ENCODE peak calls at places on chromosomes 16 and 17, in five cellular contexts. O, D, Q, A and V are unnamed samples.

GRCh38 chr16:55912022-55912421 is 36.8 kb upstream of the CES5A start:
- DNase-seq in D (no peak), A (no peak), Q (no peak), O (peak; percentile 20), V (peak; percentile 60)

GRCh38 chr17:51120357-51120738 is 320 bp downstream of the SPAG9 start:
- DNase-seq in Q (peak; percentile 64), A (no peak), O (peak; percentile 67), D (peak; percentile 81), V (no peak)

GRCh38 chr16:2331932-2332267 is 8.6 kb downstream of the ABCA3 start:
- DNase-seq in A (no peak), Q (no peak), O (no peak), D (no peak), V (no peak)

GRCh38 chr17:51419476-51419875 is 159.1 kb downstream of the UTP18 start:
- DNase-seq in A (no peak), D (no peak), O (peak; percentile 20), Q (no peak), V (no peak)

GRCh38 chr16:86866986-86867722 is 288.8 kb downstream of the FOXL1 start:
- DNase-seq in Q (no peak), O (no peak), A (no peak), D (peak; percentile 52), V (no peak)

GRCh38 chr16:68229431-68230175 is 6.3 kb downstream of the ESRP2 start:
- DNase-seq in D (peak; percentile 70), A (peak; percentile 56), Q (peak; percentile 28), O (peak; percentile 59), V (no peak)

GRCh38 chr16:4709481-4709880 is 16.1 kb downstream of the NUDT16L1 start:
- DNase-seq in Q (no peak), D (no peak), O (no peak), A (no peak), V (no peak)

GRCh38 chr16:17827313-17827712 is 356.6 kb upstream of the XYLT1 start:
- DNase-seq in Q (no peak), O (no peak), A (no peak), D (no peak), V (no peak)

GRCh38 chr16:50067290-50067853 is 1.6 kb downstream of the HEATR3 start:
- DNase-seq in A (peak; percentile 34), Q (no peak), D (no peak), O (no peak), V (no peak)

GRCh38 chr17:75555679-75556153 is 30.2 kb downstream of the LLGL2 start:
- DNase-seq in O (no peak), D (no peak), Q (no peak), A (no peak), V (no peak)

GRCh38 chr16:17555176-17555575 is 84.4 kb upstream of the XYLT1 start:
- DNase-seq in Q (no peak), A (no peak), D (no peak), O (no peak), V (no peak)

GRCh38 chr17:61660726-61661125 is 69.7 kb upstream of the NACA2 start:
- DNase-seq in Q (no peak), D (no peak), O (no peak), A (no peak), V (no peak)

GRCh38 chr17:57210224-57210553 is 46.1 kb upstream of the MSI2 start:
- DNase-seq in D (no peak), Q (no peak), O (no peak), A (no peak), V (no peak)

GRCh38 chr17:34503804-34504203 is 75.6 kb upstream of the TMEM132E start:
- DNase-seq in D (no peak), A (no peak), O (peak; percentile 16), Q (peak; percentile 35), V (peak; percentile 35)

GRCh38 chr16:84421081-84421937 is 53.0 kb downstream of the ATP2C2 start:
- DNase-seq in O (no peak), A (no peak), D (no peak), Q (no peak), V (no peak)

GRCh38 chr16:29820730-29821662 is 734 bp downstream of the MVP start:
- DNase-seq in A (peak; percentile 27), O (peak; percentile 80), D (no peak), Q (peak; percentile 87), V (no peak)

GRCh38 chr16:78925071-78925714 is 675.3 kb downstream of the MAF start:
- DNase-seq in D (no peak), Q (no peak), A (no peak), O (peak; percentile 13), V (peak; percentile 19)

GRCh38 chr16:69131167-69131748 is 1.1 kb downstream of the CHTF8 start:
- DNase-seq in D (no peak), Q (no peak), O (no peak), A (no peak), V (no peak)

GRCh38 chr17:79027274-79027924 is 3.4 kb downstream of the C1QTNF1 start:
- DNase-seq in D (peak; percentile 69), Q (no peak), O (peak; percentile 15), A (no peak), V (no peak)

GRCh38 chr17:74459622-74460021 is 6.8 kb upstream of the CD300A start:
- DNase-seq in O (no peak), A (no peak), Q (no peak), D (no peak), V (no peak)

GRCh38 chr17:78448356-78448993 is 70.0 kb downstream of the PGS1 start:
- DNase-seq in Q (no peak), A (no peak), D (no peak), O (no peak), V (no peak)

GRCh38 chr17:44623070-44623725 is 33.1 kb upstream of the MEIOC start:
- DNase-seq in A (no peak), D (peak; percentile 5), O (no peak), Q (no peak), V (no peak)

GRCh38 chr17:46874906-46875305 is 23.5 kb downstream of the WNT9B start:
- DNase-seq in D (no peak), O (no peak), A (no peak), Q (no peak), V (no peak)

GRCh38 chr16:18803569-18804462 is 2.5 kb upstream of the ARL6IP1 start:
- DNase-seq in A (no peak), D (no peak), Q (no peak), O (no peak), V (no peak)

GRCh38 chr17:76972046-76972641 is 103.9 kb downstream of the MGAT5B start:
- DNase-seq in Q (no peak), D (no peak), A (no peak), O (no peak), V (no peak)

GRCh38 chr16:84026601-84027000 is 16.0 kb downstream of the SLC38A8 start:
- DNase-seq in D (no peak), A (no peak), O (no peak), Q (no peak), V (no peak)

GRCh38 chr17:8417806-8418205 is 17.9 kb upstream of the NDEL1 start:
- DNase-seq in A (no peak), D (no peak), Q (no peak), O (no peak), V (no peak)

GRCh38 chr16:47965439-47965838 is 190.4 kb downstream of the ABCC12 start:
- DNase-seq in D (no peak), A (no peak), O (no peak), Q (no peak), V (no peak)

GRCh38 chr16:54342966-54343365 is 56.4 kb upstream of the IRX3 start:
- DNase-seq in A (no peak), Q (no peak), O (no peak), D (peak; percentile 22), V (no peak)

GRCh38 chr17:57356722-57357391 is 100.5 kb downstream of the MSI2 start:
- DNase-seq in Q (no peak), A (no peak), O (no peak), D (no peak), V (no peak)

GRCh38 chr16:49824600-49824999 is 31.3 kb downstream of the ZNF423 start:
- DNase-seq in Q (no peak), A (no peak), O (no peak), D (no peak), V (no peak)

GRCh38 chr16:1509307-1510221 is 16.4 kb downstream of the TELO2 start:
- DNase-seq in Q (no peak), D (no peak), O (no peak), A (no peak), V (peak; percentile 78)

GRCh38 chr16:30526137-30526822 is at the start of gene ZNF768:
- DNase-seq in A (peak; percentile 30), D (peak; percentile 79), Q (peak; percentile 49), O (peak; percentile 28), V (peak; percentile 39)

GRCh38 chr17:1008008-1008761 is 11.3 kb downstream of the TIMM22 start:
- DNase-seq in A (no peak), O (no peak), D (peak; percentile 74), Q (no peak), V (peak; percentile 62)
- H3K27ac ChIP-seq in A (no peak overlapping the region), O (no peak overlapping the region), D (peak overlapping the region; percentile 75), Q (no peak overlapping the region), V (peak overlapping the region; percentile 82)

GRCh38 chr17:54945671-54946070 is 22.8 kb downstream of the COX11 start:
- DNase-seq in A (no peak), O (no peak), D (no peak), Q (no peak), V (no peak)
- H3K27ac ChIP-seq in A (no peak overlapping the region), O (no peak overlapping the region), D (no peak overlapping the region), Q (no peak overlapping the region), V (no peak overlapping the region)

GRCh38 chr17:49180303-49180702 is 30.1 kb downstream of the GNGT2 start:
- DNase-seq in A (peak; percentile 60), D (peak; percentile 73), O (peak; percentile 58), Q (peak; percentile 48), V (peak; percentile 67)

GRCh38 chr17:49183341-49183740 is 27.0 kb downstream of the GNGT2 start:
- DNase-seq in Q (no peak), D (no peak), O (no peak), A (no peak), V (no peak)

GRCh38 chr17:49180998-49181635 is 29.3 kb downstream of the GNGT2 start:
- DNase-seq in O (no peak), A (no peak), D (no peak), Q (no peak), V (no peak)

GRCh38 chr17:49187301-49187700 is 23.1 kb downstream of the GNGT2 start:
- DNase-seq in Q (no peak), O (no peak), D (no peak), A (no peak), V (no peak)

GRCh38 chr17:49183801-49184200 is 26.6 kb downstream of the GNGT2 start:
- DNase-seq in A (no peak), D (no peak), Q (no peak), O (no peak), V (no peak)
- H3K27ac ChIP-seq in A (no peak overlapping the region), D (no peak overlapping the region), Q (no peak overlapping the region), O (no peak overlapping the region), V (no peak overlapping the region)

GRCh38 chr17:42087736-42088705 is 10.3 kb downstream of the ZNF385C start:
- DNase-seq in Q (no peak), O (no peak), D (no peak), A (no peak), V (no peak)
- H3K27ac ChIP-seq in Q (no peak overlapping the region), O (no peak overlapping the region), D (no peak overlapping the region), A (no peak overlapping the region), V (no peak overlapping the region)

GRCh38 chr16:74035816-74036215 is 260.8 kb upstream of the PSMD7 start:
- DNase-seq in A (no peak), Q (no peak), D (no peak), O (no peak), V (no peak)
- H3K27ac ChIP-seq in A (no peak overlapping the region), Q (no peak overlapping the region), D (no peak overlapping the region), O (no peak overlapping the region), V (no peak overlapping the region)